ENCODE peak calls at places on chromosome 9, in five cellular contexts. U is MG63, V is hepatocyte, P is fibroblast of lung, O is skeletal muscle cell. F is an unnamed sample.

GRCh38 chr9:133738039-133738805 is at the start of gene SARDH:
- DNase-seq in V (peak), U (peak), P (peak), O (no peak), F (no peak)

GRCh38 chr9:117821943-117822342 is 117.7 kb downstream of the TLR4 start:
- DNase-seq in V (no peak), U (no peak), O (no peak), P (no peak), F (no peak)

GRCh38 chr9:136920832-136921231 is 23.7 kb downstream of the FBXW5 start:
- DNase-seq in P (no peak), O (no peak), V (no peak), U (no peak), F (no peak)

GRCh38 chr9:107226431-107226830 is 56.6 kb upstream of the RAD23B start:
- DNase-seq in U (peak), P (no peak), V (no peak), O (no peak), F (no peak)

GRCh38 chr9:134957165-134957944 is 39.6 kb upstream of the FCN1 start:
- DNase-seq in U (no peak), O (no peak), V (no peak), P (no peak), F (no peak)

GRCh38 chr9:136516191-136516654 is 29.6 kb downstream of the NOTCH1 start:
- DNase-seq in U (no peak), P (no peak), O (no peak), V (no peak), F (no peak)

GRCh38 chr9:130965680-130966079 is 26.6 kb upstream of the FIBCD1 start:
- DNase-seq in U (no peak), O (no peak), V (no peak), P (no peak), F (no peak)

GRCh38 chr9:7976856-7977255 is 177.3 kb upstream of the DMAC1 start:
- DNase-seq in U (no peak), P (no peak), O (no peak), V (no peak), F (no peak)

GRCh38 chr9:78325343-78325742 is 28.4 kb downstream of the PSAT1 start:
- DNase-seq in V (peak), U (no peak), O (peak), P (peak), F (no peak)

GRCh38 chr9:126123927-126124326 is 202.7 kb upstream of the MVB12B start:
- DNase-seq in U (no peak), P (no peak), O (no peak), V (peak), F (no peak)

GRCh38 chr9:84789463-84789830 is 119.9 kb downstream of the NTRK2 start:
- DNase-seq in P (no peak), U (no peak), V (no peak), O (no peak), F (no peak)

GRCh38 chr9:106334081-106334480 is 528.9 kb upstream of the ZNF462 start:
- DNase-seq in U (no peak), O (no peak), V (no peak), P (no peak), F (no peak)

GRCh38 chr9:88933607-88934379 is 57.5 kb upstream of the S1PR3 start:
- DNase-seq in P (no peak), V (no peak), U (no peak), O (no peak), F (peak)

GRCh38 chr9:124257070-124257864 is 482 bp upstream of the NEK6 start:
- DNase-seq in P (peak), U (peak), O (no peak), V (no peak), F (no peak)
- H3K4me3 ChIP-seq in P (peak), U (peak), O (peak), V (peak), F (peak)

DNA sequence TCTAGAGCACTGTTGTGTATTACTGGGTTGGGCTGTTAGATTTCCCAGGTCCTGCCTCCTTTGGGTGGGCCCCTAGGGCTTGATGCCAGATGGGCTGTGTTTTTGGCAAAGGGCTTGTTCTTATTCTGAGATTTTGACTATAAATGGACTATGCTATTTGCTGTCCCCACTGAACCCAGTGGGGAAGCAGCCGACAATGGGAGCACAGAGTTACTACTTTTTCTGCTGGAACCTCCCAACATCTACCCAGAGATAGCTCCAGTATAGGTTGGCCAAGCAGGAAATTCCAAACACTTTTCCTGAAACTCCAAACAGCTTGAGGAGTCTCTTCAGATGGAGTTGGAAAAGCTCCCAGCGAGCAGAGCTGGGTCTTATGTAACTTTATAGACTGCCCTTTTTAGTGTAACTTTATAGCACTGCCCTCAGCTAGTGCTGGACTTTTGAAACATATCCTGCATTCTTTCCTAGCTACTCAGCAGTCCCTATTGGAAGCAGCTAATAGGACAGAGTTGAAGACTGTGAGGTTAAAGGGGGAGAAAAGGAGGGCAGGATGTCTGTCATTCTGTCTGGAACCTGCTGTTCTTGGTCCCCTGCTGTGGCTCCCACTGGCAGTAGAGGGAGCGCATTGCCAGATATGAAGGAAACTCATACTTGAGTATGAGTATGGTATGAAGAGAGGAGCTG is 21.0 kb downstream of the RUSC2 start:
- DNase-seq in U (peak), O (peak), P (peak), V (peak), F (peak)
- H3K4me3 ChIP-seq in U (no peak), O (no peak), P (no peak), V (no peak), F (no peak)

GRCh38 chr9:75811692-75812091 is 78.8 kb upstream of the PCSK5 start:
- DNase-seq in V (no peak), O (no peak), P (no peak), U (no peak), F (no peak)

GRCh38 chr9:75810063-75810462 is 80.4 kb upstream of the PCSK5 start:
- DNase-seq in U (no peak), V (no peak), O (no peak), P (no peak), F (no peak)

GRCh38 chr9:75812139-75812538 is 78.3 kb upstream of the PCSK5 start:
- DNase-seq in V (no peak), P (no peak), O (no peak), U (no peak), F (no peak)

GRCh38 chr9:75814667-75815066 is 75.8 kb upstream of the PCSK5 start:
- DNase-seq in P (no peak), O (peak), U (peak), V (no peak), F (no peak)
- H3K4me3 ChIP-seq in P (no peak), O (no peak), U (no peak), V (no peak), F (no peak)

GRCh38 chr9:34961574-34962480 is 3.7 kb downstream of the PHF24 start:
- DNase-seq in O (peak), P (peak), V (peak), U (peak), F (no peak)

GRCh38 chr9:34958411-34958982 is 412 bp downstream of the PHF24 start:
- DNase-seq in U (no peak), O (no peak), V (no peak), P (no peak), F (no peak)

GRCh38 chr9:34954225-34954624 is 3.9 kb upstream of the PHF24 start:
- DNase-seq in V (no peak), U (no peak), P (no peak), O (no peak), F (no peak)

GRCh38 chr9:34956648-34957047 is 1.4 kb upstream of the PHF24 start:
- DNase-seq in P (no peak), V (no peak), U (no peak), O (no peak), F (no peak)

DNA sequence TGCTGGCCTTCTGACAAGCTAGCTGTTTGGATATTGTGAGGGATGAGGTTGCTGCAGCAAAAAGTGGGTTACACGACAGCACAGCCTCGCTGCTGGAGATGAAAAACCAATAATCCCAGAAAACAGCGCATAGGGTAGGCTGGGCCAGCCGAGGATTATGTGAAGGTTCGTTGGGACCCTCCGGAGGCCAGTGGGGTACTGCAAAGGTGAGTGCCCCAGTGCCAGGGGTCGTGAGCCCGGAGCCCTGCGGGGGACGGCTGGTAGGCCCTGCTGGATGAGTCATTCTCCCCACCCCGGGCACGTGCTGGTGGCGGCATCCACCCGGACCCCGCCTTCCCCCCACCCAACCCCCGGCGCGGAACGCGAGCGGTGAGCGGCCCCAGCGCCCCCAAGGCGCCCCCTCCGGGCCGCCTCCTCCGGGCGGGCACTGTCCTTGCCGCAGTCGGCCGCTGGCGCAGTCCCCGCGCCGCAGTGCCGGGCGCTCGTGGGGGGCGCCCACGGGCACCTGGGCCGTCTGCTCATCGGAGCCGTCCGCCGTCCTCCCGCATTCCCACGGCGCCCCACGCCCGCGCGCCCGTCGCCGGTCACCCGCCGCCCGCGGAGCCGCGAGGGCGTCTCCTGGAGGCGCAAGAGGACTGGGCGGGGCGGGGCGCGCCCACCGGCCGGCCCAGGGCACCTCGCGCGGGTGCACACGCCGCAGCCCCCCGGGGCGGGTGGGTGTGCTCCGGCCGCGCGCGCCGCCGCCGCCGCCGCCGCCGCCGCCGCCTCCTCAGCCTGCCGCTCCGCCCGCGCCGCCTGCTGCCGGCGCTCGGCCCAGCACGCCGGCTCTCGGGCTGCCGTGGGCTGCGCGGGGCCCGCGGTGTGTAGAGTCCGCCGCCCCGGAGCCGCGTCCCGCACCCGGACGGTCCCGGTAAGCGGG is at the start of gene PHF24:
- DNase-seq in P (no peak), V (peak), O (no peak), U (no peak), F (peak)
- H3K4me3 ChIP-seq in P (no peak), V (peak), O (peak), U (no peak), F (peak)

GRCh38 chr9:92482336-92482735 is at the start of gene ASPN:
- DNase-seq in P (peak), V (peak), U (no peak), O (no peak), F (no peak)

GRCh38 chr9:92474569-92474968 is 7.7 kb downstream of the ASPN start:
- DNase-seq in P (no peak), O (no peak), V (no peak), U (no peak), F (no peak)

GRCh38 chr9:92480332-92480771 is 2.0 kb downstream of the ASPN start:
- DNase-seq in V (peak), U (peak), O (no peak), P (peak), F (no peak)

GRCh38 chr9:92481029-92481633 is 1.2 kb downstream of the ASPN start:
- DNase-seq in V (no peak), O (no peak), U (no peak), P (peak), F (no peak)

GRCh38 chr9:92476962-92477361 is 5.3 kb downstream of the ASPN start:
- DNase-seq in V (no peak), U (no peak), P (no peak), O (no peak), F (no peak)
- H3K4me3 ChIP-seq in V (no peak), U (no peak), P (no peak), O (no peak), F (no peak)

GRCh38 chr9:113594484-113595299 is 131.2 kb downstream of the RGS3 start:
- DNase-seq in P (no peak), O (no peak), V (no peak), U (peak), F (no peak)

GRCh38 chr9:113590991-113591898 is 127.7 kb downstream of the RGS3 start:
- DNase-seq in U (peak), V (peak), O (no peak), P (peak), F (peak)

GRCh38 chr9:113592806-113593575 is 129.5 kb downstream of the RGS3 start:
- DNase-seq in U (no peak), V (no peak), P (no peak), O (no peak), F (no peak)

GRCh38 chr9:113591899-113592625 is 128.5 kb downstream of the RGS3 start:
- DNase-seq in U (no peak), P (no peak), V (no peak), O (no peak), F (no peak)

DNA sequence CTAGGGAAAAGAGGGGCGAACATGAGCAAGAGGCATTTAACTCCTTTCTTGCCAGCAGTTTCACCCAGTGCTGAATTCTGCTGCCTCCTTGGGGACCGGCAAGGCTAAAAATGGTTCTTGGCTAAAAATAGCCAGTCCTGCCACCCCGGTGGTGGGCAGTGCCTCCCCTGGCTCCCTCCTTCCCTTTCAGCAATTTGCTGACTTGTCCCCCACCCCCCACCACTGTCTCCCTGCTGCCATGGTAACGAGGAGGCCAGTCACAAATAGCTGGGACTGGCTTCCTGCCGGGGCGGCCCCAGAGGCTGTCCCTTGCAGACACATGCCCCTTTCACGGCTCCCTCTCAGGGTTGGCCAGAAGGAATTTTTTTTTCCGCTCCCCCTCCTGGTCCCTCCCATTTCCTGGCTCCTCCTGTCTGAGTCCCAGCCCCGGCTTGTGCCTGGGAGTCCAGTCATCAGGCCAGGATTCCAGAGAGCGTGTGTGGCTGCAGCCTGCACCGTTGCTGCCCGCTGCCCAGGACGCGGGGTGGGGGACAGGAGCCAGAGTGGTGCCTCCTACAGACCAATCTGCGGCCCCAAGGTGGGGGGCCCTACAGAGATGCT is 130.3 kb downstream of the RGS3 start:
- DNase-seq in U (peak), V (peak), O (peak), P (peak), F (peak)
- H3K4me3 ChIP-seq in U (peak), V (peak), O (peak), P (peak), F (no peak)

GRCh38 chr9:121303456-121304451 is 35.8 kb downstream of the GSN start:
- DNase-seq in V (no peak), O (no peak), U (no peak), P (no peak), F (no peak)
- H3K4me3 ChIP-seq in V (no peak), O (no peak), U (no peak), P (no peak), F (no peak)

F was measured in Caco-2.